ENCODE peak calls at places on chromosome 2, in seven cellular contexts. L is ovary, B is A673, N is sciatic nerve, V is iPS-NIHi11, A is IMR-90, D is germinal center. P is an unnamed sample.

GRCh38 chr2:30031184-30031583 is 109.8 kb upstream of the ALK start:
- DNase-seq in L (no peak), B (peak), N (no peak), V (no peak), A (no peak), D (no peak), P (no peak)

GRCh38 chr2:120904825-120905224 is 169.2 kb downstream of the GLI2 start:
- DNase-seq in L (no peak), B (no peak), N (no peak), V (no peak), A (no peak), D (no peak), P (no peak)

GRCh38 chr2:48496867-48497266 is 33.1 kb upstream of the STON1 start:
- DNase-seq in L (no peak), B (no peak), N (no peak), V (no peak), A (peak), D (no peak), P (no peak)

GRCh38 chr2:205759286-205759685 is 77.0 kb downstream of the NRP2 start:
- DNase-seq in L (no peak), B (no peak), N (no peak), V (no peak), A (no peak), D (no peak), P (no peak)

GRCh38 chr2:215461836-215462532 is 26.1 kb upstream of the FN1 start:
- DNase-seq in L (no peak), B (no peak), N (no peak), V (no peak), A (peak), D (no peak), P (no peak)

GRCh38 chr2:30871980-30872789 is 64.9 kb upstream of the CAPN13 start:
- DNase-seq in L (no peak), B (no peak), N (no peak), V (peak), A (no peak), D (no peak), P (no peak)

GRCh38 chr2:46364797-46365457 is 67.7 kb downstream of the EPAS1 start:
- DNase-seq in L (peak), B (peak), N (no peak), V (peak), A (peak), D (peak), P (no peak)

GRCh38 chr2:20423847-20424246 is 23.0 kb upstream of the RHOB start:
- DNase-seq in L (no peak), B (no peak), N (no peak), V (no peak), A (no peak), D (no peak), P (no peak)

P was measured in thoracic aorta.